ENCODE peak calls at places on chromosomes 6 and 20, in five cellular contexts. J, T, I, M and U are unnamed samples.

GRCh38 chr6:41638801-41639555 is 710 bp downstream of the MDFI start:
- DNase-seq in T (peak; percentile 33), I (peak; percentile 20), M (no peak), J (no peak), U (peak; percentile 61)

GRCh38 chr6:137297887-137298286 is 78.7 kb upstream of the IFNGR1 start:
- DNase-seq in J (peak; percentile 12), T (peak; percentile 13), M (no peak), I (peak; percentile 82), U (peak; percentile 9)

GRCh38 chr20:23546435-23547144 is 21.7 kb downstream of the CST9L start:
- DNase-seq in I (no peak), T (no peak), M (no peak), J (no peak), U (no peak)

GRCh38 chr6:112539355-112539754 is 192.2 kb downstream of the RFPL4B start:
- DNase-seq in I (no peak), T (no peak), J (no peak), M (no peak), U (no peak)

GRCh38 chr6:112348891-112349736 is 2.0 kb downstream of the RFPL4B start:
- DNase-seq in J (no peak), T (no peak), I (no peak), M (no peak), U (no peak)

GRCh38 chr6:54377776-54378175 is 69.5 kb downstream of the TINAG start:
- DNase-seq in T (no peak), M (no peak), I (no peak), J (no peak), U (no peak)

GRCh38 chr20:21397341-21398108 is at the start of gene NKX2-4:
- DNase-seq in M (no peak), J (no peak), I (no peak), T (no peak), U (no peak)

GRCh38 chr6:162613310-162613709 is 114.3 kb downstream of the PRKN start:
- DNase-seq in M (no peak), I (no peak), J (no peak), T (no peak), U (no peak)

GRCh38 chr6:128554302-128554701 is 33.9 kb upstream of the PTPRK start:
- DNase-seq in M (peak; percentile 15), T (peak; percentile 18), J (peak; percentile 42), I (peak; percentile 24), U (no peak)

GRCh38 chr6:16802071-16802470 is 40.8 kb upstream of the ATXN1 start:
- DNase-seq in J (peak; percentile 90), I (no peak), T (peak; percentile 79), M (no peak), U (peak; percentile 91)
- H3K4me2 ChIP-seq in J (peak overlapping the region; percentile 38), I (no peak overlapping the region), T (no peak overlapping the region), M (no peak overlapping the region), U (no peak overlapping the region)

DNA sequence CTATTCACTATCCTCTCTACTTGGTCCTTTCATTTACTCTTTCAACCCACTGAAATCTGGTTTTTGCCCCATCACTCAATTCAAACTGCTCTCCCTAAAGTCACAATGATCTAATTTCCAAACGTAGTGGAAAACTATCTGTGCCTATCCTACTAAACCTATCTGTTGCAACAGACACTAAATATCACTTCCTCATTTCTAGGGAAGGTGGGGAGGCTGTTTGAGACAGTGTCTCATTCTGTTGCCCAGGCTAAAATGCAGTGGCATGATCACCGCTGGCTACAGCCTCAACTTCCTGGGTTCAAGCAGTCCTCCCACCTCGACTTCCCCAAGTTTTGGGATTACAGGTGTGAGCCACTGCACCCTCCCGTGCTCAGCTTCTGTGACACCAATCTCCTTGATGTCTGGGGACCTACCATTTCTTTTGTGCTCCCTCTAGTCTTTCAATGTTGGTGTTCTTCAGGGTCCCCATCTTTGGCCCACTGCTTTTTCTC is 8.8 kb downstream of the RANBP9 start:
- DNase-seq in J (no peak), I (no peak), T (no peak), M (no peak), U (no peak)
- H3K27ac ChIP-seq in J (no peak overlapping the region), I (no peak overlapping the region), T (no peak overlapping the region), M (no peak overlapping the region), U (no peak overlapping the region)

DNA sequence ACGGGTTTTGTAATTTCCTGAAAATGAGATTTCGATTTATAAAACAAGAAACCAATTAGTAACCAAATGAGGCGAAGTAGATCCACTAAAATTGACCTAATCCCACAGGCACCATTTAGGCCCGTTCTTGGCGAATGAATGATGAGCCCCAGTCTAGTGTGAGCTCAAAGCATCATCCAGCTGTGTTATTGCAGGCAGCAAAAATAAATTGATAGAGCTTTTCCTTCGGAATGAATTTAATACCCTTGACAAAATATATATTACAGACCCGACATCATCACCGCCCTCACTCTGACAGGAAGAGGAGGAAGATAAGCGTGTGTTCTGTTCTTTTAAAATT is 7.9 kb downstream of the SIM1 start:
- DNase-seq in I (no peak), J (no peak), M (no peak), T (no peak), U (no peak)
- TF ChIP-seq EZH2 in I (no peak), J (no peak), M (no peak), T (no peak), U (no peak)

DNA sequence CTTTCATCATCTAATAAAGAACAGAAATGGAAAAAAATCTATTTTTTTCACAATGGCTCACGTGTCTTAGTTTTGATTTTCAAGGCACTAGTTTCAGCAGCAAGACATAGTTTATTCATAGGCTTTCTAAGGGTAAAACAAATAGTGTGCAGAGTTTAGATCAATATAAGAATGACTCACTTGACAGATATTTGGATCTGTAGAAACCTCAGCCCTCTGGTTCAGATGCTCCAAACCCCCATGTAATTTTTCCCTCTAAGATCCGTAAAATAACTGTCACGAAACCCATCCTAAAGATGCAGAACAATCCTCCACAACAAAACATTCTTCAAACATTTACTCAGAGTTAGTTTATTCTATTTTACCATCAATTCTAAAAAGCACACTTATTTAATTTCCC is 43.4 kb downstream of the IYD start:
- DNase-seq in I (no peak), T (peak; percentile 10), M (no peak), J (no peak), U (peak; percentile 16)
- H3K4me2 ChIP-seq in I (no peak overlapping the region), T (no peak overlapping the region), M (no peak overlapping the region), J (no peak overlapping the region), U (no peak overlapping the region)

DNA sequence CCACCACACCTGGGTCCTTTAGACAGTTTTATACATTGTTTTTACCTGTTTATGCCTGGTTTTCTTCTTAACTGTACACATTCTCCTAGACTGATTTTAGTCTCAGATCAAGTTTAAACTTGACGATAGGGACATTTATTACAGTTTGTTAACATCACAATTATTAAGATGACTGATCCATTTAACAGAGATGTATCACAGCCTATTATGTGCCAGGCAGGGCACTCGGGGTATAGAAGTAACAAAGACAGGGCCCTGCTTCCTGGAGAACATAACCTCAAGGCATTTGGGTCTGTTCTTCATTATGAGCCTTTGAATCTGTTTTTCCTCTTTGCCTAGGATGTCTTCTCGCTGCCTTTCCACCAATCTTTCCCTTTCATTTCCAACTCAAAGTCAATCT is 380.5 kb downstream of the ESR1 start:
- DNase-seq in J (no peak), M (no peak), I (no peak), T (no peak), U (no peak)
- H3K27ac ChIP-seq in J (no peak overlapping the region), M (no peak overlapping the region), I (no peak overlapping the region), T (no peak overlapping the region), U (no peak overlapping the region)

GRCh38 chr20:46316984-46317684 is 8.8 kb upstream of the CDH22 start:
- DNase-seq in I (no peak), T (no peak), M (no peak), J (no peak), U (no peak)
- TF ChIP-seq EZH2 in I (no peak), T (no peak), M (no peak), J (no peak), U (no peak)

GRCh38 chr20:3248167-3248992 is 9.4 kb upstream of the SLC4A11 start:
- DNase-seq in I (peak; percentile 38), J (peak; percentile 68), M (no peak), T (peak; percentile 33), U (peak; percentile 18)

GRCh38 chr20:3248993-3249347 is 10.0 kb upstream of the SLC4A11 start:
- DNase-seq in J (no peak), M (no peak), I (no peak), T (no peak), U (no peak)

GRCh38 chr20:3245711-3246110 is 6.7 kb upstream of the SLC4A11 start:
- DNase-seq in I (no peak), M (no peak), T (no peak), J (no peak), U (no peak)

GRCh38 chr20:3246682-3247081 is 7.7 kb upstream of the SLC4A11 start:
- DNase-seq in I (no peak), T (no peak), M (no peak), J (no peak), U (no peak)

DNA sequence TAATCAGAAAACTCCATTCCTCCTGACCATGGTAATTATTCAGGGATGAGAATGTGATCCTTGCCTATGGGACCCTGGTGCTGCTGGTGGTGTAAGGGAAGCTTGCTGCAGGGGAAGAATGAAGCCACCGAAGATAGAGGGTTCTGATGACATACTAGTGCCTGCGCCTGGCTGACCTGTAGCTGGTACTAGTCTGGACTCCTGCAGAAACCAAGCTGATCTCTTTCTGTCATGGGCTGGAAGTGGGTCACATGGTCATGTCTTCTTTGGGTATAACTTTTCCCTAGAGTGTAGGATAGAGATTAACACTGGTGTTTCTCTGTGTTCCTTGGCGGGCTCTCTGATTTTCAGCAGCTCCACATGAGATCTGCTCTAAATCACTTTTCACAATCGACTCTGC is 8.6 kb upstream of the SLC4A11 start:
- DNase-seq in J (peak; percentile 18), M (no peak), T (no peak), I (no peak), U (no peak)
- H3K4me2 ChIP-seq in J (no peak overlapping the region), M (no peak overlapping the region), T (no peak overlapping the region), I (no peak overlapping the region), U (no peak overlapping the region)